ENCODE peak calls at places on chromosomes 1 and 21, in ten cellular contexts. N, T, G, Y, X, H, I, R, W and O are unnamed samples.

GRCh38 chr1:172697463-172698100 is 38.7 kb downstream of the FASLG start:
- DNase-seq in N (no peak), T (no peak), G (no peak), Y (no peak), X (no peak), H (no peak), I (no peak), R (no peak), W (no peak), O (no peak)

GRCh38 chr1:184982002-184982954 is 8.0 kb upstream of the NIBAN1 start:
- DNase-seq in N (peak), T (peak), G (peak), Y (peak), X (peak), H (peak), I (peak), R (peak), W (peak), O (peak)

GRCh38 chr1:226424228-226425003 is 16.5 kb upstream of the PARP1 start:
- DNase-seq in N (peak), T (no peak), G (no peak), Y (peak), X (no peak), H (peak), I (no peak), R (peak), W (no peak), O (peak)

GRCh38 chr21:20997633-20998455 is at the start of gene NCAM2:
- DNase-seq in N (peak), T (peak), G (peak), Y (peak), X (peak), H (peak), I (peak), R (peak), W (peak), O (peak)

GRCh38 chr1:221440658-221441057 is 301.2 kb downstream of the DUSP10 start:
- DNase-seq in N (peak), T (no peak), G (no peak), Y (no peak), X (no peak), H (no peak), I (no peak), R (peak), W (no peak), O (peak)

GRCh38 chr1:6771568-6771825 is 13.8 kb upstream of the CAMTA1 start:
- DNase-seq in N (no peak), T (no peak), G (no peak), Y (no peak), X (no peak), H (no peak), I (no peak), R (no peak), W (no peak), O (no peak)

GRCh38 chr1:20190256-20190655 is 3.9 kb upstream of the PLA2G2C start:
- DNase-seq in N (no peak), T (no peak), G (no peak), Y (no peak), X (no peak), H (no peak), I (no peak), R (no peak), W (no peak), O (no peak)

GRCh38 chr1:230857077-230857476 is 11.2 kb downstream of the C1orf198 start:
- DNase-seq in N (no peak), T (peak), G (no peak), Y (no peak), X (peak), H (no peak), I (no peak), R (no peak), W (no peak), O (no peak)

GRCh38 chr1:85463666-85464496 is 1.1 kb downstream of the DDAH1 start:
- DNase-seq in N (peak), T (no peak), G (no peak), Y (peak), X (no peak), H (peak), I (no peak), R (no peak), W (no peak), O (no peak)

GRCh38 chr21:34243562-34243961 is 120.2 kb upstream of the KCNE2 start:
- DNase-seq in N (peak), T (no peak), G (no peak), Y (peak), X (no peak), H (peak), I (no peak), R (peak), W (no peak), O (peak)

GRCh38 chr1:72365693-72366092 is 83.4 kb upstream of the NEGR1 start:
- DNase-seq in N (no peak), T (no peak), G (no peak), Y (no peak), X (no peak), H (no peak), I (no peak), R (no peak), W (no peak), O (no peak)

GRCh38 chr1:70979313-70979712 is 68.3 kb downstream of the PTGER3 start:
- DNase-seq in N (no peak), T (no peak), G (no peak), Y (no peak), X (no peak), H (no peak), I (no peak), R (no peak), W (no peak), O (no peak)

GRCh38 chr1:116394270-116394669 is 21.2 kb downstream of the ATP1A1 start:
- DNase-seq in N (no peak), T (no peak), G (no peak), Y (no peak), X (no peak), H (no peak), I (no peak), R (no peak), W (no peak), O (no peak)

GRCh38 chr21:46661211-46661625 is 25.7 kb downstream of the PRMT2 start:
- DNase-seq in N (no peak), T (no peak), G (peak), Y (no peak), X (peak), H (peak), I (peak), R (peak), W (no peak), O (peak)

GRCh38 chr1:201255470-201256362 is 27.6 kb upstream of the PKP1 start:
- DNase-seq in N (no peak), T (peak), G (no peak), Y (no peak), X (no peak), H (no peak), I (no peak), R (no peak), W (peak), O (no peak)

GRCh38 chr1:4090556-4090955 is 190.5 kb upstream of the C1orf174 start:
- DNase-seq in N (no peak), T (no peak), G (no peak), Y (no peak), X (no peak), H (no peak), I (no peak), R (no peak), W (no peak), O (no peak)

GRCh38 chr1:101238041-101238515 is 1.3 kb downstream of the S1PR1 start:
- DNase-seq in N (no peak), T (peak), G (peak), Y (no peak), X (no peak), H (no peak), I (no peak), R (no peak), W (no peak), O (no peak)

GRCh38 chr1:210850556-210850955 is 283.4 kb downstream of the KCNH1 start:
- DNase-seq in N (no peak), T (no peak), G (no peak), Y (peak), X (peak), H (no peak), I (no peak), R (no peak), W (no peak), O (no peak)

GRCh38 chr1:214427871-214428277 is 123.5 kb downstream of the PTPN14 start:
- DNase-seq in N (peak), T (no peak), G (peak), Y (no peak), X (no peak), H (no peak), I (no peak), R (peak), W (no peak), O (peak)

GRCh38 chr1:88462481-88463261 is 221.4 kb upstream of the PKN2 start:
- DNase-seq in N (peak), T (peak), G (no peak), Y (peak), X (peak), H (peak), I (no peak), R (peak), W (peak), O (peak)

GRCh38 chr1:231691618-231692259 is 65.1 kb downstream of the DISC1 start:
- DNase-seq in N (peak), T (peak), G (no peak), Y (no peak), X (peak), H (no peak), I (peak), R (peak), W (peak), O (peak)

GRCh38 chr1:111669268-111669667 is 49.7 kb downstream of the RAP1A start:
- DNase-seq in N (no peak), T (no peak), G (no peak), Y (no peak), X (no peak), H (no peak), I (no peak), R (no peak), W (no peak), O (no peak)

GRCh38 chr1:154609398-154610380 is 1.7 kb upstream of the ADAR start:
- DNase-seq in N (peak), T (no peak), G (peak), Y (no peak), X (no peak), H (no peak), I (no peak), R (peak), W (no peak), O (peak)